ENCODE peak calls at places on chromosomes 5 and 9, in six cellular contexts. F, N, I, B, U and C are unnamed samples.

GRCh38 chr5:80346055-80346454 is 26.3 kb downstream of the SPZ1 start:
- DNase-seq in F (no peak), N (peak; percentile 58), I (peak; percentile 79), B (peak; percentile 46), U (no peak), C (peak; percentile 43)

GRCh38 chr9:128245293-128246151 is 30.3 kb downstream of the GOLGA2 start:
- DNase-seq in F (peak; percentile 72), N (peak; percentile 27), I (peak; percentile 76), B (no peak), U (no peak), C (no peak)

GRCh38 chr5:119512277-119512676 is 60.0 kb downstream of the HSD17B4 start:
- DNase-seq in F (no peak), N (no peak), I (no peak), B (no peak), U (no peak), C (no peak)

GRCh38 chr9:69186841-69187611 is 12.9 kb downstream of the TJP2 start:
- DNase-seq in F (no peak), N (peak; percentile 80), I (no peak), B (no peak), U (no peak), C (no peak)

GRCh38 chr9:126275386-126276001 is 51.1 kb upstream of the MVB12B start:
- DNase-seq in F (no peak), N (no peak), I (peak; percentile 79), B (no peak), U (no peak), C (peak; percentile 14)

GRCh38 chr9:112554516-112554915 is 67.9 kb downstream of the KIAA1958 start:
- DNase-seq in F (no peak), N (peak; percentile 64), I (no peak), B (no peak), U (no peak), C (no peak)

GRCh38 chr9:110192531-110193326 is 15.2 kb downstream of the C9orf152 start:
- DNase-seq in F (no peak), N (no peak), I (no peak), B (peak; percentile 23), U (no peak), C (no peak)

GRCh38 chr9:6845881-6846280 is 88.1 kb downstream of the KDM4C start:
- DNase-seq in F (no peak), N (peak; percentile 77), I (peak; percentile 79), B (peak; percentile 59), U (no peak), C (peak; percentile 31)

GRCh38 chr5:123209163-123210013 is 120.3 kb downstream of the PRDM6 start:
- DNase-seq in F (no peak), N (peak; percentile 87), I (no peak), B (peak; percentile 84), U (no peak), C (no peak)

GRCh38 chr9:93636172-93636661 is 59.8 kb downstream of the PHF2 start:
- DNase-seq in F (no peak), N (no peak), I (no peak), B (no peak), U (no peak), C (no peak)

GRCh38 chr5:95915999-95916686 is 45.5 kb downstream of the ELL2 start:
- DNase-seq in F (no peak), N (no peak), I (no peak), B (no peak), U (no peak), C (no peak)

GRCh38 chr5:52065182-52065581 is 681.9 kb downstream of the ISL1 start:
- DNase-seq in F (no peak), N (no peak), I (no peak), B (no peak), U (no peak), C (no peak)

GRCh38 chr9:133163559-133164208 is at the start of gene GBGT1:
- DNase-seq in F (peak; percentile 82), N (peak; percentile 14), I (peak; percentile 91), B (no peak), U (no peak), C (peak; percentile 69)

GRCh38 chr5:73948720-73949119 is 322.7 kb downstream of the ARHGEF28 start:
- DNase-seq in F (no peak), N (peak; percentile 16), I (no peak), B (no peak), U (no peak), C (peak; percentile 29)

GRCh38 chr9:123739902-123740301 is 190.0 kb downstream of the DENND1A start:
- DNase-seq in F (no peak), N (no peak), I (no peak), B (no peak), U (no peak), C (no peak)

GRCh38 chr9:84419203-84419602 is 78.6 kb upstream of the SLC28A3 start:
- DNase-seq in F (no peak), N (no peak), I (no peak), B (no peak), U (no peak), C (no peak)

GRCh38 chr9:131744171-131744714 is 4.4 kb upstream of the RAPGEF1 start:
- DNase-seq in F (no peak), N (peak; percentile 57), I (no peak), B (no peak), U (no peak), C (no peak)

GRCh38 chr5:337565-338130 is 16.1 kb downstream of the AHRR start:
- DNase-seq in F (no peak), N (peak; percentile 56), I (peak; percentile 78), B (peak; percentile 70), U (no peak), C (no peak)

GRCh38 chr9:124137009-124137943 is 120.5 kb upstream of the NEK6 start:
- DNase-seq in F (peak; percentile 83), N (no peak), I (no peak), B (no peak), U (no peak), C (no peak)

GRCh38 chr5:163908253-163908652 is 402.8 kb downstream of the MAT2B start:
- DNase-seq in F (no peak), N (no peak), I (no peak), B (no peak), U (no peak), C (no peak)

GRCh38 chr5:71924980-71925379 is 182.3 kb upstream of the MAP1B start:
- DNase-seq in F (no peak), N (peak; percentile 83), I (no peak), B (peak; percentile 75), U (no peak), C (no peak)

GRCh38 chr5:130141689-130142320 is 237.5 kb downstream of the CHSY3 start:
- DNase-seq in F (no peak), N (peak; percentile 64), I (peak; percentile 85), B (peak; percentile 21), U (no peak), C (peak; percentile 20)

GRCh38 chr5:94649874-94650273 is 31.4 kb downstream of the SLF1 start:
- DNase-seq in F (no peak), N (no peak), I (no peak), B (no peak), U (no peak), C (no peak)

GRCh38 chr5:9396285-9396770 is 149.5 kb downstream of the SEMA5A start:
- DNase-seq in F (no peak), N (no peak), I (no peak), B (no peak), U (no peak), C (no peak)

GRCh38 chr5:9399094-9399493 is 146.8 kb downstream of the SEMA5A start:
- DNase-seq in F (no peak), N (no peak), I (no peak), B (no peak), U (no peak), C (no peak)

GRCh38 chr5:9405196-9405754 is 140.6 kb downstream of the SEMA5A start:
- DNase-seq in F (no peak), N (no peak), I (no peak), B (no peak), U (no peak), C (no peak)

GRCh38 chr5:9398227-9398626 is 147.6 kb downstream of the SEMA5A start:
- DNase-seq in F (no peak), N (no peak), I (no peak), B (no peak), U (no peak), C (no peak)

GRCh38 chr5:9401786-9402472 is 143.9 kb downstream of the SEMA5A start:
- DNase-seq in F (no peak), N (peak; percentile 75), I (no peak), B (no peak), U (no peak), C (no peak)
- H3K4me3 ChIP-seq in F (no peak overlapping the region), N (no peak overlapping the region), I (no peak overlapping the region), B (no peak overlapping the region), U (no peak overlapping the region), C (no peak overlapping the region)

GRCh38 chr5:59959330-59959729 is 65.8 kb upstream of the PDE4D start:
- DNase-seq in F (no peak), N (no peak), I (no peak), B (no peak), U (no peak), C (no peak)

GRCh38 chr5:59956130-59956773 is 62.7 kb upstream of the PDE4D start:
- DNase-seq in F (no peak), N (no peak), I (no peak), B (no peak), U (no peak), C (no peak)

GRCh38 chr5:59955241-59955640 is 61.7 kb upstream of the PDE4D start:
- DNase-seq in F (no peak), N (no peak), I (no peak), B (no peak), U (no peak), C (no peak)
- H3K4me3 ChIP-seq in F (no peak overlapping the region), N (no peak overlapping the region), I (no peak overlapping the region), B (no peak overlapping the region), U (no peak overlapping the region), C (no peak overlapping the region)

GRCh38 chr5:76715734-76716455 is at the start of gene F2R:
- DNase-seq in F (peak; percentile 64), N (peak; percentile 56), I (peak; percentile 90), B (peak; percentile 69), U (peak; percentile 44), C (peak; percentile 49)

GRCh38 chr5:76718880-76719279 is 3.0 kb downstream of the F2R start:
- DNase-seq in F (no peak), N (no peak), I (no peak), B (no peak), U (no peak), C (no peak)

GRCh38 chr5:76716456-76717157 is 681 bp downstream of the F2R start:
- DNase-seq in F (no peak), N (no peak), I (peak; percentile 76), B (peak; percentile 47), U (no peak), C (no peak)

GRCh38 chr5:76717222-76718083 is 1.5 kb downstream of the F2R start:
- DNase-seq in F (no peak), N (no peak), I (no peak), B (no peak), U (no peak), C (no peak)

GRCh38 chr5:76718381-76718832 is 2.5 kb downstream of the F2R start:
- DNase-seq in F (no peak), N (no peak), I (no peak), B (no peak), U (no peak), C (no peak)
- H3K4me3 ChIP-seq in F (no peak overlapping the region), N (no peak overlapping the region), I (peak overlapping the region; percentile 96), B (no peak overlapping the region), U (no peak overlapping the region), C (no peak overlapping the region)

DNA sequence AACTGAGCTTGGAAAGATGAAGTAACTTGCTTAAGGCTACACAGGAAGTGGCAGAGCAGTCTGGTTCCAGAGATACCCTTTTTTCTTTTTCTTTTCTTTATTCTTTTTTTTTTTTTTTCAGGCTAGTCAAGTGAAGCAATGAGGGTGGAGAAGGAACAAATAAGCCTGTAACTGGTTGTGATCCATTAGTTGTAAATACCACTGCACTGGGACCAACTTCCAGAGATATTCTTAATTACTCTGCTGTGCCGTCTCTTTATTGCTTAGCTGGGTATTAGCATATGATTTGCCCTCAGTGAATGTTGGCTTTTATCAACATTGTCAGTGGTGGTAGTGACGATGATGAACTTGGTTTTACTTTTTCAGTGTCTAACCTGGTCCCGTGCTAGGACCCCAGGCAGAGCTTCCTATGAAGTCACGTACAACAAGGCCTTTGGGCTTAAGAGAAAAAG is 26.7 kb downstream of the LNPEP start:
- DNase-seq in F (no peak), N (no peak), I (no peak), B (no peak), U (no peak), C (no peak)
- H3K4me3 ChIP-seq in F (no peak overlapping the region), N (no peak overlapping the region), I (no peak overlapping the region), B (no peak overlapping the region), U (peak overlapping the region; percentile 5), C (no peak overlapping the region)